ENCODE peak calls at places on chromosomes 12 and 14, in five cellular contexts. S is RWPE2, T is tibial artery, L is tibial nerve, V is ovary. P is an unnamed sample.

GRCh38 chr12:13002301-13003097 is 2.4 kb upstream of the HEBP1 start:
- DNase-seq in V (no peak), L (no peak), T (no peak), S (no peak), P (no peak)

GRCh38 chr14:89491701-89492381 is 74.8 kb upstream of the FOXN3 start:
- DNase-seq in V (no peak), S (no peak), T (peak; percentile 7), L (no peak), P (no peak)

GRCh38 chr12:42084522-42084921 is 60.2 kb downstream of the GXYLT1 start:
- DNase-seq in S (no peak), T (no peak), L (no peak), V (no peak), P (no peak)

GRCh38 chr14:41404121-41404520 is 202.6 kb upstream of the LRFN5 start:
- DNase-seq in V (no peak), T (no peak), L (no peak), S (no peak), P (no peak)

GRCh38 chr14:104144911-104145825 is 6.8 kb downstream of the KIF26A start:
- DNase-seq in T (peak; percentile 54), V (peak; percentile 26), L (no peak), S (peak; percentile 73), P (no peak)

GRCh38 chr14:76644875-76645518 is 116.3 kb upstream of the VASH1 start:
- DNase-seq in S (no peak), T (no peak), L (no peak), V (no peak), P (no peak)

GRCh38 chr12:15011162-15011561 is 38.3 kb downstream of the PDE6H start:
- DNase-seq in V (no peak), L (no peak), T (no peak), S (no peak), P (no peak)

GRCh38 chr12:109840349-109841073 is 7.3 kb upstream of the TRPV4 start:
- DNase-seq in V (no peak), L (no peak), T (no peak), S (peak; percentile 86), P (no peak)

GRCh38 chr12:90939382-90939781 is 15.6 kb downstream of the CCER1 start:
- DNase-seq in V (no peak), T (no peak), S (no peak), L (no peak), P (no peak)

GRCh38 chr12:93591137-93591868 is 18.8 kb downstream of the SOCS2 start:
- DNase-seq in T (peak; percentile 89), V (peak; percentile 59), S (peak; percentile 65), L (peak; percentile 54), P (peak; percentile 11)

GRCh38 chr12:38384816-38385491 is 68.4 kb downstream of the ALG10B start:
- DNase-seq in V (no peak), T (no peak), L (no peak), S (peak; percentile 95), P (no peak)

GRCh38 chr14:99579903-99580570 is 24.0 kb downstream of the CCDC85C start:
- DNase-seq in T (no peak), S (peak; percentile 100), V (no peak), L (no peak), P (no peak)

GRCh38 chr14:70002589-70003240 is 123.5 kb downstream of the SMOC1 start:
- DNase-seq in S (no peak), T (no peak), L (no peak), V (no peak), P (no peak)

GRCh38 chr12:71662861-71663560 is 637 bp downstream of the ZFC3H1 start:
- DNase-seq in T (peak; percentile 77), L (peak; percentile 32), V (peak; percentile 70), S (peak; percentile 70), P (peak; percentile 51)

GRCh38 chr12:75641031-75641780 is 129.8 kb upstream of the KRR1 start:
- DNase-seq in L (no peak), S (no peak), V (no peak), T (no peak), P (no peak)

GRCh38 chr12:57727758-57728395 is 10.7 kb downstream of the AGAP2 start:
- DNase-seq in V (no peak), L (no peak), S (no peak), T (no peak), P (no peak)

GRCh38 chr14:104130974-104131651 is 7.3 kb upstream of the KIF26A start:
- DNase-seq in S (peak; percentile 64), L (no peak), V (peak; percentile 41), T (peak; percentile 51), P (no peak)

GRCh38 chr12:123519151-123520001 is 14.1 kb downstream of the RILPL1 start:
- DNase-seq in L (no peak), V (no peak), T (peak; percentile 77), S (peak; percentile 94), P (no peak)

GRCh38 chr12:113933201-113933786 is 32.8 kb downstream of the RBM19 start:
- DNase-seq in L (no peak), V (peak; percentile 81), T (no peak), S (no peak), P (no peak)

DNA sequence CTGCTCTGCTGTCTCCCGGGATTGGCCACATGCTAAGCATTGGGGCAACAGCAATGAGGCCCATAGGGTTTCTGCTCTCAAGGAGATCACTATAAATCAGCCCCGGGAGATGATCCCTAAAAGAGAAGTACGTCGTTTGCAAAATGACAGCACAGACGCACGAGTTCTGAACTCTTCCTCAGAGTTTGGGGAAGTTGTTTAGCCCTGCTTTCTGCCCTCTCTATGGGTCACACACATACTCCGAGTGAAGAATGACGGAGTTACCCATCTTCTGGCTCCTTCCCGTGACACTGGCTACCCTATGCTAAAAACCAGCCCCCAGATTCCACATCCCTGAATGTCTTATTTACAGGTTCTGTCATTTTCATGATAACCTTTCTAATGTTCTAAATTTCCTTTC is 258.0 kb upstream of the PLEKHG7 start:
- DNase-seq in V (no peak), L (peak; percentile 32), T (peak; percentile 69), S (no peak), P (no peak)
- H3K27ac ChIP-seq in V (peak overlapping the region; percentile 56), L (peak overlapping the region; percentile 75), T (no peak overlapping the region), S (no peak overlapping the region), P (no peak overlapping the region)

GRCh38 chr12:116266631-116267349 is 10.7 kb downstream of the MED13L start:
- DNase-seq in S (no peak), V (no peak), L (no peak), T (no peak), P (no peak)
- TF ChIP-seq CTCF in S (peak; percentile 10), V (no peak), L (no peak), T (no peak), P (no peak)

GRCh38 chr12:3367750-3368444 is 123.1 kb upstream of the PRMT8 start:
- DNase-seq in L (no peak), S (no peak), V (no peak), T (peak; percentile 48), P (no peak)
- H3K9me3 ChIP-seq in L (no peaks in the 10 kb centered on the region), S (no peaks in the 10 kb centered on the region), V (no peaks in the 10 kb centered on the region), T (no peaks in the 10 kb centered on the region), P (no peaks in the 10 kb centered on the region)

GRCh38 chr12:116236148-116236731 is 41.3 kb downstream of the MED13L start:
- DNase-seq in T (no peak), L (peak; percentile 70), S (no peak), V (no peak), P (peak; percentile 15)

GRCh38 chr12:116238149-116238548 is 39.3 kb downstream of the MED13L start:
- DNase-seq in T (no peak), S (no peak), V (no peak), L (no peak), P (no peak)

GRCh38 chr12:116236986-116237385 is 40.5 kb downstream of the MED13L start:
- DNase-seq in T (no peak), L (peak; percentile 32), S (no peak), V (no peak), P (no peak)

DNA sequence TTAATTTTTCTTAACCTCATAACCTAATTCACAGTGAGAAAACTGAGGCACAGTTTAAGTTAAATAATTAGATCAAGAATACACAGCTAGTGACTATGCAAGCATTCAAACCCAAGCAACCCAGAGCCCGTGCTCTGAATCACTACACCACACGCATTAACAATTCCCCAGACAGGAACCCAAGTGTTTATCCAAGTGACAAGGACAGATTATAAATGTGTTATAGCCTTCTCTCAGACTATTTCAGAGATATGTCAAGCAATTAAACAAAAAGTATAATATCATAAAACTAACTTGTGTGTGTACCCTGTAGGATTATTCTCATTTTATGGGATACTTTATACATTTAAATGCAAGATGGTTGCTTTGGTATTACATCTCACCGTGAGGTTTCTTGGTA is 43.8 kb downstream of the MED13L start:
- DNase-seq in T (no peak), S (no peak), L (no peak), V (no peak), P (no peak)
- H3K27ac ChIP-seq in T (no peak overlapping the region), S (no peak overlapping the region), L (no peak overlapping the region), V (no peak overlapping the region), P (no peak overlapping the region)

GRCh38 chr12:104596876-104597833 is 140.4 kb downstream of the CHST11 start:
- DNase-seq in T (no peak), V (no peak), S (no peak), L (no peak), P (no peak)

GRCh38 chr12:104599985-104600712 is 143.4 kb downstream of the CHST11 start:
- DNase-seq in S (no peak), V (no peak), L (no peak), T (no peak), P (no peak)

GRCh38 chr12:104598342-104599271 is 141.9 kb downstream of the CHST11 start:
- DNase-seq in L (no peak), V (no peak), T (no peak), S (no peak), P (no peak)

GRCh38 chr12:104600790-104601739 is 144.3 kb downstream of the CHST11 start:
- DNase-seq in T (no peak), V (no peak), L (no peak), S (no peak), P (no peak)

DNA sequence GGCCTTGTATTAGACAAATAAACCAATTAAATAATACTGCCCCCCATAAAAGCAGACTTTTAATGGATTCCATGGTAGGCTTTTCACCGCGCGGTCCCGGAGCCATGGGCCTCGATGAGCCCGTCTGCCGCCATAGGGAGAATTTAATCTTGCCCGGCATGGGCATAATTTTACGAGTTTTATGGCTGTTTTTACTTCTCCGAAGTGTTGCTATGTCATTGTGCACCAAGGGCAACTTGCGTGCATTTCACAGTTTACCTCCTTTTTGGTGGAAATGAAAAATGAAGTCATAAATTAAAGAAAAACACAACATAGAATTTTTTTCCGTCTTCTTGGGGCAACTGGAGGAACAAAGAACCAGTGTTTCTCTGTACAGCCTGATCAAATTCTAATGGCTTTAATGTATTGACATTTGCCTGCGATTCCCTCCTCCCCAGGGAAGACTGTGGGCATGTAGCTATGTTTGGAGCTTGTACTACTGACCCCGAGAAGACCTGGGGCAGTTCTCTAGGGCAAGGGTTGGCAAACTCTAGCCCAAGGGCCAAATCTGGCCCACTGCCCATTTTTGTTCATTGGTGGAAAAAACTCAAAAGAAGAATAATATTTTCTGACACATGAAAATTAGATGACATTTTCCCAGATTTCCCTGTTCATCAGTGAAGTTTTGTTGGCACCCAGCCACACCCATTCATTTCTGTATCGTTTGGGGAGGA is 142.7 kb downstream of the CHST11 start:
- DNase-seq in S (no peak), V (no peak), L (no peak), T (no peak), P (no peak)
- TF ChIP-seq CTCF in S (no peak), V (no peak), L (no peak), T (no peak), P (no peak)

DNA sequence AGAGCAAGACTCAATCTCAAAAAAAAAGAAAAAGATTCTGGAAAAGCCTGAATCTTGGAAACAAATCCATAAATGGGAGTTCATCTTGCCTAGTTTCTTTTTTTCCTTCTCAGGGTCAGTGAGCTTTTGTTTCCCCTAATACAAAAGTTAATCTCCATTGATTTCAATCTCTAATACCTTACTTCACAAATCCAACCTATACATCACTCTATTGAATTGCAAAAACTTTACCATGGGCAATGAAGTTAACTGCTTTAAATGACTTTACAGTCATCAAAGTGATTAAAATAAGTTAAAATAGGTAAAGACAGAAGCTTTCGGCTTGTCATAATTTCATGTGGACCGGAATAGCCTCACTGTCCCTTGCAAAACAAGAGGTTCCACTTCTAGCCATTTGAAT is 1012.7 kb upstream of the SEL1L start:
- DNase-seq in T (no peak), V (no peak), L (no peak), S (no peak), P (no peak)
- H3K9me3 ChIP-seq in T (no peaks in the 10 kb centered on the region), V (no peaks in the 10 kb centered on the region), L (no peaks in the 10 kb centered on the region), S (no peaks in the 10 kb centered on the region), P (no peaks in the 10 kb centered on the region)